ENCODE peak calls at places on chromosomes 1 and 21, in nine cellular contexts. One of them, this sample, is unnamed.
A peak's percentile ranks its signal among the peaks of the same experiment; 100 is the strongest.

GRCh38 chr1:180155202-180155682 is 573 bp downstream of the QSOX1 start:
- DNase-seq in activated T-cell treated with anti-CD3 and anti-CD28 coated beads, Interleukin-2, amount 50 U/mL, for 72 hours: peak; percentile 33
- DNase-seq in GM04503: no peak
- DNase-seq in HFF-Myc: no peak
- DNase-seq in epithelial cell of esophagus: no peak
- DNase-seq in GM06990: peak; percentile 46
- DNase-seq in HEK293T: no peak
- DNase-seq in activated naive CD4-positive, alpha-beta T cell treated with anti-CD3 and anti-CD28 coated beads, Interleukin-2, amount 10 ng/mL, durations not matched to agents 7 days and 5 days: no peak
- DNase-seq in NCI-H1105 treated with DMSO at 0.1 percent for 48 hours: peak; percentile 44
- DNase-seq in this sample: no peak

GRCh38 chr1:40784771-40785151 is 1.2 kb downstream of the KCNQ4 start:
- DNase-seq in GM06990: no peak
- DNase-seq in HEK293T: no peak
- DNase-seq in HFF-Myc: no peak
- DNase-seq in epithelial cell of esophagus: no peak
- DNase-seq in activated T-cell treated with anti-CD3 and anti-CD28 coated beads, Interleukin-2, amount 50 U/mL, for 72 hours: no peak
- DNase-seq in activated naive CD4-positive, alpha-beta T cell treated with anti-CD3 and anti-CD28 coated beads, Interleukin-2, amount 10 ng/mL, durations not matched to agents 7 days and 5 days: no peak
- DNase-seq in NCI-H1105 treated with DMSO at 0.1 percent for 48 hours: no peak
- DNase-seq in GM04503: no peak
- DNase-seq in this sample: no peak

GRCh38 chr1:104630567-104630966 is 880.9 kb downstream of the AMY1C start:
- DNase-seq in GM04503: no peak
- DNase-seq in activated naive CD4-positive, alpha-beta T cell treated with anti-CD3 and anti-CD28 coated beads, Interleukin-2, amount 10 ng/mL, durations not matched to agents 7 days and 5 days: no peak
- DNase-seq in epithelial cell of esophagus: no peak
- DNase-seq in GM06990: no peak
- DNase-seq in activated T-cell treated with anti-CD3 and anti-CD28 coated beads, Interleukin-2, amount 50 U/mL, for 72 hours: no peak
- DNase-seq in HFF-Myc: no peak
- DNase-seq in HEK293T: no peak
- DNase-seq in NCI-H1105 treated with DMSO at 0.1 percent for 48 hours: no peak
- DNase-seq in this sample: no peak

GRCh38 chr1:63969461-63969893 is 195.7 kb downstream of the ROR1 start:
- DNase-seq in GM04503: no peak
- DNase-seq in HEK293T: no peak
- DNase-seq in GM06990: no peak
- DNase-seq in NCI-H1105 treated with DMSO at 0.1 percent for 48 hours: no peak
- DNase-seq in epithelial cell of esophagus: peak; percentile 60
- DNase-seq in activated naive CD4-positive, alpha-beta T cell treated with anti-CD3 and anti-CD28 coated beads, Interleukin-2, amount 10 ng/mL, durations not matched to agents 7 days and 5 days: no peak
- DNase-seq in activated T-cell treated with anti-CD3 and anti-CD28 coated beads, Interleukin-2, amount 50 U/mL, for 72 hours: no peak
- DNase-seq in HFF-Myc: no peak
- DNase-seq in this sample: no peak

GRCh38 chr1:27574871-27575831 is 28.8 kb downstream of the AHDC1 start:
- DNase-seq in activated naive CD4-positive, alpha-beta T cell treated with anti-CD3 and anti-CD28 coated beads, Interleukin-2, amount 10 ng/mL, durations not matched to agents 7 days and 5 days: no peak
- DNase-seq in GM06990: no peak
- DNase-seq in GM04503: no peak
- DNase-seq in activated T-cell treated with anti-CD3 and anti-CD28 coated beads, Interleukin-2, amount 50 U/mL, for 72 hours: no peak
- DNase-seq in HEK293T: peak; percentile 67
- DNase-seq in epithelial cell of esophagus: peak; percentile 81
- DNase-seq in HFF-Myc: no peak
- DNase-seq in NCI-H1105 treated with DMSO at 0.1 percent for 48 hours: peak; percentile 89
- DNase-seq in this sample: no peak

GRCh38 chr1:154427173-154428139 is 22.3 kb downstream of the IL6R start:
- DNase-seq in HEK293T: no peak
- DNase-seq in NCI-H1105 treated with DMSO at 0.1 percent for 48 hours: no peak
- DNase-seq in GM06990: no peak
- DNase-seq in GM04503: no peak
- DNase-seq in HFF-Myc: no peak
- DNase-seq in epithelial cell of esophagus: no peak
- DNase-seq in activated T-cell treated with anti-CD3 and anti-CD28 coated beads, Interleukin-2, amount 50 U/mL, for 72 hours: no peak
- DNase-seq in activated naive CD4-positive, alpha-beta T cell treated with anti-CD3 and anti-CD28 coated beads, Interleukin-2, amount 10 ng/mL, durations not matched to agents 7 days and 5 days: no peak
- DNase-seq in this sample: no peak

GRCh38 chr1:210586785-210587184 is 258.1 kb downstream of the HHAT start:
- DNase-seq in HFF-Myc: no peak
- DNase-seq in HEK293T: no peak
- DNase-seq in activated T-cell treated with anti-CD3 and anti-CD28 coated beads, Interleukin-2, amount 50 U/mL, for 72 hours: no peak
- DNase-seq in epithelial cell of esophagus: no peak
- DNase-seq in GM06990: no peak
- DNase-seq in NCI-H1105 treated with DMSO at 0.1 percent for 48 hours: peak; percentile 63
- DNase-seq in activated naive CD4-positive, alpha-beta T cell treated with anti-CD3 and anti-CD28 coated beads, Interleukin-2, amount 10 ng/mL, durations not matched to agents 7 days and 5 days: no peak
- DNase-seq in GM04503: no peak
- DNase-seq in this sample: no peak

GRCh38 chr21:38349111-38349746 is 92.4 kb downstream of the KCNJ15 start:
- DNase-seq in activated T-cell treated with anti-CD3 and anti-CD28 coated beads, Interleukin-2, amount 50 U/mL, for 72 hours: no peak
- DNase-seq in epithelial cell of esophagus: no peak
- DNase-seq in GM04503: no peak
- DNase-seq in NCI-H1105 treated with DMSO at 0.1 percent for 48 hours: peak; percentile 83
- DNase-seq in activated naive CD4-positive, alpha-beta T cell treated with anti-CD3 and anti-CD28 coated beads, Interleukin-2, amount 10 ng/mL, durations not matched to agents 7 days and 5 days: no peak
- DNase-seq in HEK293T: no peak
- DNase-seq in GM06990: no peak
- DNase-seq in HFF-Myc: no peak
- DNase-seq in this sample: no peak

GRCh38 chr1:15786581-15786980 is 20.9 kb downstream of the UQCRHL start:
- DNase-seq in GM04503: no peak
- DNase-seq in HEK293T: no peak
- DNase-seq in activated naive CD4-positive, alpha-beta T cell treated with anti-CD3 and anti-CD28 coated beads, Interleukin-2, amount 10 ng/mL, durations not matched to agents 7 days and 5 days: no peak
- DNase-seq in NCI-H1105 treated with DMSO at 0.1 percent for 48 hours: no peak
- DNase-seq in HFF-Myc: no peak
- DNase-seq in epithelial cell of esophagus: peak; percentile 48
- DNase-seq in GM06990: no peak
- DNase-seq in activated T-cell treated with anti-CD3 and anti-CD28 coated beads, Interleukin-2, amount 50 U/mL, for 72 hours: no peak
- DNase-seq in this sample: no peak

GRCh38 chr1:24713736-24714135 is 31.5 kb upstream of the CLIC4 start:
- DNase-seq in GM06990: no peak
- DNase-seq in HFF-Myc: no peak
- DNase-seq in epithelial cell of esophagus: no peak
- DNase-seq in activated T-cell treated with anti-CD3 and anti-CD28 coated beads, Interleukin-2, amount 50 U/mL, for 72 hours: no peak
- DNase-seq in NCI-H1105 treated with DMSO at 0.1 percent for 48 hours: no peak
- DNase-seq in activated naive CD4-positive, alpha-beta T cell treated with anti-CD3 and anti-CD28 coated beads, Interleukin-2, amount 10 ng/mL, durations not matched to agents 7 days and 5 days: no peak
- DNase-seq in HEK293T: no peak
- DNase-seq in GM04503: no peak
- DNase-seq in this sample: no peak

GRCh38 chr1:67674260-67675011 is 10.6 kb upstream of the GADD45A start:
- DNase-seq in HFF-Myc: peak; percentile 93
- DNase-seq in activated naive CD4-positive, alpha-beta T cell treated with anti-CD3 and anti-CD28 coated beads, Interleukin-2, amount 10 ng/mL, durations not matched to agents 7 days and 5 days: peak; percentile 70
- DNase-seq in GM04503: no peak
- DNase-seq in epithelial cell of esophagus: no peak
- DNase-seq in HEK293T: no peak
- DNase-seq in GM06990: no peak
- DNase-seq in activated T-cell treated with anti-CD3 and anti-CD28 coated beads, Interleukin-2, amount 50 U/mL, for 72 hours: peak; percentile 70
- DNase-seq in NCI-H1105 treated with DMSO at 0.1 percent for 48 hours: peak; percentile 74
- DNase-seq in this sample: no peak

GRCh38 chr21:45356653-45357435 is 48.1 kb upstream of the COL18A1 start:
- DNase-seq in NCI-H1105 treated with DMSO at 0.1 percent for 48 hours: no peak
- DNase-seq in GM06990: no peak
- DNase-seq in epithelial cell of esophagus: no peak
- DNase-seq in HEK293T: no peak
- DNase-seq in GM04503: no peak
- DNase-seq in activated T-cell treated with anti-CD3 and anti-CD28 coated beads, Interleukin-2, amount 50 U/mL, for 72 hours: no peak
- DNase-seq in activated naive CD4-positive, alpha-beta T cell treated with anti-CD3 and anti-CD28 coated beads, Interleukin-2, amount 10 ng/mL, durations not matched to agents 7 days and 5 days: no peak
- DNase-seq in HFF-Myc: no peak
- DNase-seq in this sample: no peak

GRCh38 chr1:184684285-184685077 is 70.2 kb downstream of the EDEM3 start:
- DNase-seq in activated naive CD4-positive, alpha-beta T cell treated with anti-CD3 and anti-CD28 coated beads, Interleukin-2, amount 10 ng/mL, durations not matched to agents 7 days and 5 days: no peak
- DNase-seq in GM06990: no peak
- DNase-seq in HEK293T: no peak
- DNase-seq in GM04503: no peak
- DNase-seq in NCI-H1105 treated with DMSO at 0.1 percent for 48 hours: peak; percentile 50
- DNase-seq in activated T-cell treated with anti-CD3 and anti-CD28 coated beads, Interleukin-2, amount 50 U/mL, for 72 hours: no peak
- DNase-seq in epithelial cell of esophagus: no peak
- DNase-seq in HFF-Myc: no peak
- DNase-seq in this sample: no peak

GRCh38 chr1:39654291-39654690 is 14.8 kb upstream of the HEYL start:
- DNase-seq in HEK293T: no peak
- DNase-seq in GM06990: no peak
- DNase-seq in GM04503: no peak
- DNase-seq in epithelial cell of esophagus: no peak
- DNase-seq in NCI-H1105 treated with DMSO at 0.1 percent for 48 hours: no peak
- DNase-seq in activated naive CD4-positive, alpha-beta T cell treated with anti-CD3 and anti-CD28 coated beads, Interleukin-2, amount 10 ng/mL, durations not matched to agents 7 days and 5 days: no peak
- DNase-seq in HFF-Myc: no peak
- DNase-seq in activated T-cell treated with anti-CD3 and anti-CD28 coated beads, Interleukin-2, amount 50 U/mL, for 72 hours: no peak
- DNase-seq in this sample: no peak

GRCh38 chr1:30660241-30660640 is 63.1 kb downstream of the MATN1 start:
- DNase-seq in NCI-H1105 treated with DMSO at 0.1 percent for 48 hours: no peak
- DNase-seq in epithelial cell of esophagus: no peak
- DNase-seq in HFF-Myc: no peak
- DNase-seq in HEK293T: no peak
- DNase-seq in activated naive CD4-positive, alpha-beta T cell treated with anti-CD3 and anti-CD28 coated beads, Interleukin-2, amount 10 ng/mL, durations not matched to agents 7 days and 5 days: no peak
- DNase-seq in GM04503: no peak
- DNase-seq in activated T-cell treated with anti-CD3 and anti-CD28 coated beads, Interleukin-2, amount 50 U/mL, for 72 hours: no peak
- DNase-seq in GM06990: no peak
- DNase-seq in this sample: no peak

GRCh38 chr1:31745898-31746668 is 18.1 kb downstream of the ADGRB2 start:
- DNase-seq in activated naive CD4-positive, alpha-beta T cell treated with anti-CD3 and anti-CD28 coated beads, Interleukin-2, amount 10 ng/mL, durations not matched to agents 7 days and 5 days: no peak
- DNase-seq in HFF-Myc: no peak
- DNase-seq in activated T-cell treated with anti-CD3 and anti-CD28 coated beads, Interleukin-2, amount 50 U/mL, for 72 hours: no peak
- DNase-seq in epithelial cell of esophagus: no peak
- DNase-seq in NCI-H1105 treated with DMSO at 0.1 percent for 48 hours: peak; percentile 71
- DNase-seq in GM04503: no peak
- DNase-seq in HEK293T: no peak
- DNase-seq in GM06990: no peak
- DNase-seq in this sample: no peak

GRCh38 chr21:46065993-46066842 is 31.7 kb upstream of the COL6A2 start:
- DNase-seq in epithelial cell of esophagus: no peak
- DNase-seq in GM06990: no peak
- DNase-seq in GM04503: no peak
- DNase-seq in HEK293T: peak; percentile 5
- DNase-seq in NCI-H1105 treated with DMSO at 0.1 percent for 48 hours: no peak
- DNase-seq in HFF-Myc: no peak
- DNase-seq in activated naive CD4-positive, alpha-beta T cell treated with anti-CD3 and anti-CD28 coated beads, Interleukin-2, amount 10 ng/mL, durations not matched to agents 7 days and 5 days: no peak
- DNase-seq in activated T-cell treated with anti-CD3 and anti-CD28 coated beads, Interleukin-2, amount 50 U/mL, for 72 hours: no peak
- DNase-seq in this sample: no peak

GRCh38 chr1:166869318-166870099 is 6.6 kb downstream of the TADA1 start:
- DNase-seq in HEK293T: no peak
- DNase-seq in NCI-H1105 treated with DMSO at 0.1 percent for 48 hours: no peak
- DNase-seq in activated naive CD4-positive, alpha-beta T cell treated with anti-CD3 and anti-CD28 coated beads, Interleukin-2, amount 10 ng/mL, durations not matched to agents 7 days and 5 days: no peak
- DNase-seq in epithelial cell of esophagus: no peak
- DNase-seq in GM04503: no peak
- DNase-seq in activated T-cell treated with anti-CD3 and anti-CD28 coated beads, Interleukin-2, amount 50 U/mL, for 72 hours: no peak
- DNase-seq in GM06990: no peak
- DNase-seq in HFF-Myc: no peak
- DNase-seq in this sample: no peak

GRCh38 chr1:201562659-201563405 is 23.9 kb downstream of the NAV1 start:
- DNase-seq in epithelial cell of esophagus: peak; percentile 34
- DNase-seq in HFF-Myc: peak; percentile 76
- DNase-seq in NCI-H1105 treated with DMSO at 0.1 percent for 48 hours: no peak
- DNase-seq in activated T-cell treated with anti-CD3 and anti-CD28 coated beads, Interleukin-2, amount 50 U/mL, for 72 hours: no peak
- DNase-seq in HEK293T: no peak
- DNase-seq in GM04503: peak; percentile 80
- DNase-seq in activated naive CD4-positive, alpha-beta T cell treated with anti-CD3 and anti-CD28 coated beads, Interleukin-2, amount 10 ng/mL, durations not matched to agents 7 days and 5 days: no peak
- DNase-seq in GM06990: no peak
- DNase-seq in this sample: peak; percentile 97

GRCh38 chr1:186235696-186236095 is 139.4 kb downstream of the TPR start:
- DNase-seq in GM06990: no peak
- DNase-seq in GM04503: no peak
- DNase-seq in HFF-Myc: no peak
- DNase-seq in HEK293T: no peak
- DNase-seq in NCI-H1105 treated with DMSO at 0.1 percent for 48 hours: no peak
- DNase-seq in epithelial cell of esophagus: no peak
- DNase-seq in activated naive CD4-positive, alpha-beta T cell treated with anti-CD3 and anti-CD28 coated beads, Interleukin-2, amount 10 ng/mL, durations not matched to agents 7 days and 5 days: no peak
- DNase-seq in activated T-cell treated with anti-CD3 and anti-CD28 coated beads, Interleukin-2, amount 50 U/mL, for 72 hours: no peak
- DNase-seq in this sample: no peak

GRCh38 chr1:156816561-156817328 is at the start of gene SH2D2A:
- DNase-seq in activated naive CD4-positive, alpha-beta T cell treated with anti-CD3 and anti-CD28 coated beads, Interleukin-2, amount 10 ng/mL, durations not matched to agents 7 days and 5 days: peak; percentile 96
- DNase-seq in epithelial cell of esophagus: peak; percentile 87
- DNase-seq in GM04503: no peak
- DNase-seq in NCI-H1105 treated with DMSO at 0.1 percent for 48 hours: no peak
- DNase-seq in GM06990: peak; percentile 71
- DNase-seq in HEK293T: no peak
- DNase-seq in HFF-Myc: no peak
- DNase-seq in activated T-cell treated with anti-CD3 and anti-CD28 coated beads, Interleukin-2, amount 50 U/mL, for 72 hours: peak; percentile 95
- DNase-seq in this sample: no peak

GRCh38 chr1:117003253-117003875 is 1.8 kb downstream of the CD101 start:
- DNase-seq in activated T-cell treated with anti-CD3 and anti-CD28 coated beads, Interleukin-2, amount 50 U/mL, for 72 hours: no peak
- DNase-seq in NCI-H1105 treated with DMSO at 0.1 percent for 48 hours: no peak
- DNase-seq in GM04503: no peak
- DNase-seq in GM06990: no peak
- DNase-seq in activated naive CD4-positive, alpha-beta T cell treated with anti-CD3 and anti-CD28 coated beads, Interleukin-2, amount 10 ng/mL, durations not matched to agents 7 days and 5 days: no peak
- DNase-seq in epithelial cell of esophagus: no peak
- DNase-seq in HFF-Myc: no peak
- DNase-seq in HEK293T: no peak
- DNase-seq in this sample: no peak

GRCh38 chr1:246814890-246815289 is 90.7 kb downstream of the SCCPDH start:
- DNase-seq in epithelial cell of esophagus: no peak
- DNase-seq in activated naive CD4-positive, alpha-beta T cell treated with anti-CD3 and anti-CD28 coated beads, Interleukin-2, amount 10 ng/mL, durations not matched to agents 7 days and 5 days: no peak
- DNase-seq in GM06990: no peak
- DNase-seq in HFF-Myc: no peak
- DNase-seq in NCI-H1105 treated with DMSO at 0.1 percent for 48 hours: no peak
- DNase-seq in activated T-cell treated with anti-CD3 and anti-CD28 coated beads, Interleukin-2, amount 50 U/mL, for 72 hours: no peak
- DNase-seq in HEK293T: no peak
- DNase-seq in GM04503: no peak
- DNase-seq in this sample: no peak

GRCh38 chr1:174191255-174191906 is 32.1 kb downstream of the RABGAP1L start:
- DNase-seq in GM04503: peak; percentile 69
- DNase-seq in HEK293T: no peak
- DNase-seq in GM06990: no peak
- DNase-seq in HFF-Myc: peak; percentile 71
- DNase-seq in activated naive CD4-positive, alpha-beta T cell treated with anti-CD3 and anti-CD28 coated beads, Interleukin-2, amount 10 ng/mL, durations not matched to agents 7 days and 5 days: no peak
- DNase-seq in NCI-H1105 treated with DMSO at 0.1 percent for 48 hours: no peak
- DNase-seq in epithelial cell of esophagus: peak; percentile 5
- DNase-seq in activated T-cell treated with anti-CD3 and anti-CD28 coated beads, Interleukin-2, amount 50 U/mL, for 72 hours: no peak
- DNase-seq in this sample: peak; percentile 91

GRCh38 chr1:54825696-54826095 is 24.6 kb upstream of the TTC22 start:
- DNase-seq in activated T-cell treated with anti-CD3 and anti-CD28 coated beads, Interleukin-2, amount 50 U/mL, for 72 hours: no peak
- DNase-seq in activated naive CD4-positive, alpha-beta T cell treated with anti-CD3 and anti-CD28 coated beads, Interleukin-2, amount 10 ng/mL, durations not matched to agents 7 days and 5 days: no peak
- DNase-seq in GM06990: no peak
- DNase-seq in HEK293T: no peak
- DNase-seq in NCI-H1105 treated with DMSO at 0.1 percent for 48 hours: no peak
- DNase-seq in HFF-Myc: no peak
- DNase-seq in GM04503: no peak
- DNase-seq in epithelial cell of esophagus: no peak
- DNase-seq in this sample: no peak